ENCODE peak calls at places on chromosome 7, in five cellular contexts. S is IMR-90, C is HepG2, Y is H1, F is SK-N-SH. R is an unnamed sample.

GRCh38 chr7:73978681-73979563 is 49.1 kb upstream of the ELN start:
- DNase-seq in S (no peak), C (peak; percentile 89), Y (peak; percentile 81), F (peak; percentile 55), R (peak; percentile 45)

GRCh38 chr7:22432203-22432718 is 67.7 kb downstream of the STEAP1B start:
- DNase-seq in S (no peak), C (no peak), Y (no peak), F (no peak), R (no peak)

GRCh38 chr7:115359119-115359518 is 437.2 kb downstream of the MDFIC start:
- DNase-seq in S (no peak), C (no peak), Y (no peak), F (no peak), R (no peak)

GRCh38 chr7:133167300-133167699 is 85.4 kb upstream of the CHCHD3 start:
- DNase-seq in S (no peak), C (no peak), Y (no peak), F (no peak), R (no peak)

GRCh38 chr7:27739301-27739913 is 555 bp upstream of the TAX1BP1 start:
- DNase-seq in S (peak; percentile 70), C (no peak), Y (no peak), F (peak; percentile 70), R (no peak)

GRCh38 chr7:150745086-150745485 is 7.9 kb downstream of the GIMAP5 start:
- DNase-seq in S (no peak), C (no peak), Y (no peak), F (no peak), R (no peak)

GRCh38 chr7:27774717-27775328 is 34.9 kb downstream of the TAX1BP1 start:
- DNase-seq in S (peak; percentile 58), C (peak; percentile 39), Y (no peak), F (peak; percentile 9), R (no peak)

GRCh38 chr7:25384820-25385560 is 156.7 kb upstream of the NPVF start:
- DNase-seq in S (no peak), C (no peak), Y (no peak), F (no peak), R (no peak)

GRCh38 chr7:100835903-100836811 is 8.8 kb upstream of the EPHB4 start:
- DNase-seq in S (no peak), C (no peak), Y (peak; percentile 84), F (peak; percentile 36), R (no peak)

GRCh38 chr7:70354409-70355169 is 756.3 kb downstream of the AUTS2 start:
- DNase-seq in S (no peak), C (no peak), Y (no peak), F (peak; percentile 27), R (no peak)

GRCh38 chr7:152189026-152189425 is 163.6 kb downstream of the GALNT11 start:
- DNase-seq in S (no peak), C (no peak), Y (no peak), F (no peak), R (no peak)

GRCh38 chr7:151012031-151012692 is 12.1 kb downstream of the ATG9B start:
- DNase-seq in S (peak; percentile 70), C (peak; percentile 70), Y (no peak), F (no peak), R (no peak)

GRCh38 chr7:11054033-11054432 is 80.4 kb downstream of the PHF14 start:
- DNase-seq in S (no peak), C (peak; percentile 6), Y (no peak), F (no peak), R (no peak)

GRCh38 chr7:12741951-12742575 is 54.6 kb downstream of the ARL4A start:
- DNase-seq in S (peak; percentile 74), C (no peak), Y (no peak), F (no peak), R (no peak)

GRCh38 chr7:30645661-30646060 is 36.6 kb downstream of the CRHR2 start:
- DNase-seq in S (no peak), C (no peak), Y (no peak), F (no peak), R (no peak)

GRCh38 chr7:158031820-158032424 is 555.7 kb downstream of the PTPRN2 start:
- DNase-seq in S (no peak), C (no peak), Y (no peak), F (peak; percentile 59), R (no peak)

GRCh38 chr7:47435889-47436312 is 146.0 kb downstream of the TNS3 start:
- DNase-seq in S (peak; percentile 81), C (peak; percentile 27), Y (no peak), F (peak; percentile 79), R (no peak)

GRCh38 chr7:140176271-140176701 is 497 bp downstream of the KDM7A start:
- DNase-seq in S (no peak), C (no peak), Y (no peak), F (peak; percentile 80), R (no peak)

GRCh38 chr7:4056552-4057288 is 625.4 kb upstream of the FOXK1 start:
- DNase-seq in S (no peak), C (no peak), Y (peak; percentile 42), F (no peak), R (no peak)

GRCh38 chr7:69276011-69276729 is 322.1 kb upstream of the AUTS2 start:
- DNase-seq in S (no peak), C (no peak), Y (no peak), F (no peak), R (no peak)

GRCh38 chr7:137633133-137633532 is 213.6 kb downstream of the DGKI start:
- DNase-seq in S (no peak), C (no peak), Y (no peak), F (no peak), R (no peak)

GRCh38 chr7:151624246-151624928 is 104.7 kb upstream of the RHEB start:
- DNase-seq in S (no peak), C (no peak), Y (no peak), F (no peak), R (no peak)

GRCh38 chr7:47183896-47184629 is 397.8 kb downstream of the TNS3 start:
- DNase-seq in S (no peak), C (no peak), Y (no peak), F (no peak), R (no peak)

GRCh38 chr7:91435386-91436059 is 171.3 kb downstream of the FZD1 start:
- DNase-seq in S (no peak), C (no peak), Y (no peak), F (no peak), R (no peak)

GRCh38 chr7:56105508-56105907 is 768 bp downstream of the CHCHD2 start:
- DNase-seq in S (peak; percentile 94), C (peak; percentile 73), Y (no peak), F (no peak), R (no peak)

GRCh38 chr7:115680921-115681320 is 349.6 kb downstream of the TFEC start:
- DNase-seq in S (no peak), C (no peak), Y (no peak), F (no peak), R (no peak)

GRCh38 chr7:95046494-95047240 is 139.3 kb downstream of the PPP1R9A start:
- DNase-seq in S (no peak), C (no peak), Y (no peak), F (no peak), R (no peak)

GRCh38 chr7:138880881-138881577 is 83.0 kb upstream of the ATP6V0A4 start:
- DNase-seq in S (no peak), C (no peak), Y (no peak), F (peak; percentile 69), R (no peak)

GRCh38 chr7:96084880-96085551 is 236.9 kb downstream of the SLC25A13 start:
- DNase-seq in S (peak; percentile 68), C (no peak), Y (no peak), F (no peak), R (no peak)

GRCh38 chr7:129123517-129123872 is 21.0 kb upstream of the TSPAN33 start:
- DNase-seq in S (no peak), C (no peak), Y (no peak), F (no peak), R (no peak)

GRCh38 chr7:157789094-157789493 is 452.3 kb downstream of the DNAJB6 start:
- DNase-seq in S (no peak), C (no peak), Y (no peak), F (no peak), R (no peak)

GRCh38 chr7:151038951-151039849 is 9.1 kb upstream of the ASIC3 start:
- DNase-seq in S (peak; percentile 91), C (peak; percentile 67), Y (no peak), F (peak; percentile 87), R (no peak)

DNA sequence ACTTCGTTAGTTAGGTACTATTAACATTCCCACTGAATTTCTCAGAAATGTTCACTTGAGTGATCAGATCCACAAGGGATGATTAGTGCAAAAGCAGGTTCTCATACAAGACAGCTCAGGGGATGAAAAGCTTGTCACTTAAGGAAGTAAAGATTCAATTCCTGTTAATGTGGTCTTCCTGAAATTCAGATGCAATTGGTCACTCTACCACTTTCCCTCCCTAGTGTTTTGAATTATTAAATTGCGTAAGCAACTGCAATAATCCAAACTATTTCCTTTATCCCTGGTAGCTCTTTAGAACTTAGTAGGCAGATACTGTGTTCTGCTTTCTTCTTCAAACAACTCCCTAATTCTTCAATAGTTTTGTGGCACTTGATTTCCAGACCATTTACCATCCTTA is 121.4 kb downstream of the MAGI2 start:
- DNase-seq in S (no peak), C (no peak), Y (no peak), F (no peak), R (no peak)
- H2AFZ ChIP-seq in S (no peak overlapping the region), C (no peak overlapping the region), Y (no peak overlapping the region), F (no peak overlapping the region), R (no peak overlapping the region)

DNA sequence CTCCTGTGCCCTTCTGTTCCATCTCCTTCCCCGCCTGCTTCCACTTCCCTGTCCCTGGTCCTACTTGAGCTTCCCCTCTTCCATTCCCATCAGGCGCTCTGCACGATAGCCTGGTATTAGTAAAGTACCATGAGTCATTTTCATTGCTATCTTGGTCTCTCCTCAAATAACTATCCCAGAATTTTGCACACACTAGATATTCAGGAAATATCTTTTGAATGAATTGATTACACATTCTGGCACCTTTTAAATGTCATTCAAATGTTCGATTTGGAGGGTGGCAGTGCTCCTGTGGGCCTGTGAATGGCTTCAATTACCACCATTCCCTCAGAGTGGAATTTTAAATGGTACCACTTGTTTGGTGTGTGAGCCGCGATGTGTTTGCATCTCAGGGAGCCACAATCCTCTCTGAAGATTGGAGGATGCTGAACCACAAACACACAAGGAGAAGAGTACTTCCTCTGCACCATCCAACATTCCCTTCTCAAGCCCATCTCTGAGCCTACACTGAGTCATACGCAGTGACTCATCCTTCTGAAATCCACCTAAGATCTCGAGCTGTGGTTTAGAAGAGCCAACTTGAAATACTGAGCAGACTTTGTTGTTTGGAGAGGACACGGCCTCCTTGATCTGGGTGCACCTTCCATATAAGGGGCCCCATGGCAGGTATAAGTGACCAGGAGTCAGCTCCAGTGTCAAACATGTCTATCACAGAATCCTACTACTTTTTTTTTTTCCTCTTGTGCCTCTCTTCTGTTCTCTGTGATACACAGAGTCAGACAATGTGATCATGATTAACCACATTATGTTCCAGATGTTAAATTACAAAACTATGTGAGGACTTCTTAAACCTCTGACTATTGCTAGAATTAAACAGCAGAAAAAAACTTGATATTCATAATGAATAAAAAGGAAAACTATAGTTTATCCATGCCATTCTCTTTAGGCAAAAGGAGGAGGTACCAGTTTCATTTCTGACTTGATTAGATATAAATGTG is 81.9 kb downstream of the BMPER start:
- DNase-seq in S (peak; percentile 100), C (peak; percentile 27), Y (no peak), F (no peak), R (no peak)
- TF ChIP-seq USF2 in S (no peak), C (no peak), Y (no peak), F (no peak), R (no peak)

GRCh38 chr7:77600952-77601351 is 63.9 kb downstream of the PTPN12 start:
- DNase-seq in S (no peak), C (no peak), Y (no peak), F (no peak), R (no peak)

GRCh38 chr7:77606561-77606960 is 69.5 kb downstream of the PTPN12 start:
- DNase-seq in S (peak; percentile 9), C (no peak), Y (no peak), F (no peak), R (no peak)
- H2AFZ ChIP-seq in S (no peak overlapping the region), C (no peak overlapping the region), Y (no peak overlapping the region), F (no peak overlapping the region), R (no peak overlapping the region)

GRCh38 chr7:107778283-107778682 is 24.7 kb downstream of the SLC26A3 start:
- DNase-seq in S (no peak), C (no peak), Y (no peak), F (no peak), R (no peak)
- TF ChIP-seq USF2 in S (no peak), C (no peak), Y (no peak), F (no peak), R (no peak)